ENCODE peak calls at places on chromosome 12, in eight cellular contexts. One of them, this sample, is unnamed.

GRCh38 chr12:54989829-54990228 is 5.3 kb upstream of the TESPA1 start:
- DNase-seq in heart left ventricle: no peak
- DNase-seq in mesothelial cell of epicardium: no peak
- DNase-seq in neural crest cell: no peak
- DNase-seq in K562: no peak
- DNase-seq in mucosa of descending colon: no peak
- DNase-seq in CD4-positive, alpha-beta T cell: no peak
- DNase-seq in glutamatergic neuron: no peak
- DNase-seq in this sample: no peak

GRCh38 chr12:32558941-32559340 is 120.2 kb upstream of the DNM1L start:
- DNase-seq in heart left ventricle: no peak
- DNase-seq in mesothelial cell of epicardium: no peak
- DNase-seq in neural crest cell: no peak
- DNase-seq in K562: no peak
- DNase-seq in mucosa of descending colon: no peak
- DNase-seq in CD4-positive, alpha-beta T cell: no peak
- DNase-seq in glutamatergic neuron: no peak
- DNase-seq in this sample: no peak

GRCh38 chr12:116924558-116925453 is 14.1 kb downstream of the FBXW8 start:
- DNase-seq in heart left ventricle: no peak
- DNase-seq in mesothelial cell of epicardium: no peak
- DNase-seq in neural crest cell: no peak
- DNase-seq in K562: peak; percentile 30
- DNase-seq in mucosa of descending colon: no peak
- DNase-seq in CD4-positive, alpha-beta T cell: peak; percentile 28
- DNase-seq in glutamatergic neuron: no peak
- DNase-seq in this sample: no peak

GRCh38 chr12:1281683-1282366 is 290.8 kb downstream of the ERC1 start:
- DNase-seq in heart left ventricle: no peak
- DNase-seq in mesothelial cell of epicardium: no peak
- DNase-seq in neural crest cell: no peak
- DNase-seq in K562: peak; percentile 14
- DNase-seq in mucosa of descending colon: no peak
- DNase-seq in CD4-positive, alpha-beta T cell: no peak
- DNase-seq in glutamatergic neuron: no peak
- DNase-seq in this sample: no peak

GRCh38 chr12:47021298-47021697 is 58.1 kb upstream of the PCED1B start:
- DNase-seq in heart left ventricle: no peak
- DNase-seq in mesothelial cell of epicardium: no peak
- DNase-seq in neural crest cell: peak; percentile 25
- DNase-seq in K562: peak; percentile 37
- DNase-seq in mucosa of descending colon: no peak
- DNase-seq in CD4-positive, alpha-beta T cell: no peak
- DNase-seq in glutamatergic neuron: no peak
- DNase-seq in this sample: no peak

GRCh38 chr12:21248679-21249078 is 86.0 kb downstream of the SLCO1A2 start:
- DNase-seq in heart left ventricle: no peak
- DNase-seq in mesothelial cell of epicardium: no peak
- DNase-seq in neural crest cell: no peak
- DNase-seq in K562: no peak
- DNase-seq in mucosa of descending colon: no peak
- DNase-seq in CD4-positive, alpha-beta T cell: no peak
- DNase-seq in glutamatergic neuron: no peak
- DNase-seq in this sample: no peak

GRCh38 chr12:76720068-76720467 is 43.8 kb upstream of the ZDHHC17 start:
- DNase-seq in heart left ventricle: no peak
- DNase-seq in mesothelial cell of epicardium: no peak
- DNase-seq in neural crest cell: no peak
- DNase-seq in K562: no peak
- DNase-seq in mucosa of descending colon: no peak
- DNase-seq in CD4-positive, alpha-beta T cell: no peak
- DNase-seq in glutamatergic neuron: no peak
- DNase-seq in this sample: no peak

GRCh38 chr12:125091401-125091800 is 26.2 kb downstream of the AACS start:
- DNase-seq in heart left ventricle: no peak
- DNase-seq in mesothelial cell of epicardium: no peak
- DNase-seq in neural crest cell: no peak
- DNase-seq in K562: no peak
- DNase-seq in mucosa of descending colon: peak; percentile 50
- DNase-seq in CD4-positive, alpha-beta T cell: no peak
- DNase-seq in glutamatergic neuron: peak; percentile 31
- DNase-seq in this sample: no peak

GRCh38 chr12:51242150-51242549 is 3.5 kb downstream of the DAZAP2 start:
- DNase-seq in heart left ventricle: peak; percentile 29
- DNase-seq in mesothelial cell of epicardium: no peak
- DNase-seq in neural crest cell: no peak
- DNase-seq in K562: no peak
- DNase-seq in mucosa of descending colon: no peak
- DNase-seq in CD4-positive, alpha-beta T cell: no peak
- DNase-seq in glutamatergic neuron: no peak
- DNase-seq in this sample: no peak

GRCh38 chr12:51240971-51241370 is 2.3 kb downstream of the DAZAP2 start:
- DNase-seq in heart left ventricle: no peak
- DNase-seq in mesothelial cell of epicardium: no peak
- DNase-seq in neural crest cell: no peak
- DNase-seq in K562: no peak
- DNase-seq in mucosa of descending colon: no peak
- DNase-seq in CD4-positive, alpha-beta T cell: no peak
- DNase-seq in glutamatergic neuron: no peak
- DNase-seq in this sample: no peak

GRCh38 chr12:51234533-51234932 is 4.1 kb upstream of the DAZAP2 start:
- DNase-seq in heart left ventricle: no peak
- DNase-seq in mesothelial cell of epicardium: no peak
- DNase-seq in neural crest cell: no peak
- DNase-seq in K562: no peak
- DNase-seq in mucosa of descending colon: no peak
- DNase-seq in CD4-positive, alpha-beta T cell: no peak
- DNase-seq in glutamatergic neuron: no peak
- DNase-seq in this sample: no peak

GRCh38 chr12:51238510-51239334 is at the start of gene DAZAP2:
- DNase-seq in heart left ventricle: peak; percentile 98
- DNase-seq in mesothelial cell of epicardium: peak; percentile 93
- DNase-seq in neural crest cell: peak; percentile 82
- DNase-seq in K562: peak; percentile 99
- DNase-seq in mucosa of descending colon: peak; percentile 99
- DNase-seq in CD4-positive, alpha-beta T cell: peak; percentile 95
- DNase-seq in glutamatergic neuron: peak; percentile 97
- DNase-seq in this sample: peak; percentile 97

DNA sequence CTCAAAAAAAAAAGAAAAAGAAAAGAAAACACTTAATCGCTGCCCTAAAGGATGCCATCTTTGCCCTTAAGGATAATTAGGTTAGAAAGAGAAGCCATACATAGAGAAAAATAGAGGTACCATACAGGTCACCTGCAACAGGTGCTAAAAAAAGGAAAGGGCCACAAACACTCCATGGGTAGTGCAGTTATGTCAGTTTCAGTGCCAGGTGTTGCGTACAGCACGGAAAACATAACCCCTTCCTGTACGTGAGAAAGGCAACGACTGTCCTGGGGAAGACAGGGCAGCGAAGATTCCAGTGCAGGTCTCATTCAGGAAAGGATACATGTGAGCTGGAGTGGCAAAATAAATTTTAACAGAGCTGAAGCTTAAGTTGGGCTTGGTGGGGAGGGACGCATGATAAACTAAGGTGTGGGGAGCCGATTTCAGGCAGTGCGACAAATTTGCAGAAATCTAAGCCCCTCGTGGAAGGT is 553 bp upstream of the DAZAP2 start:
- DNase-seq in heart left ventricle: no peak
- DNase-seq in mesothelial cell of epicardium: no peak
- DNase-seq in neural crest cell: no peak
- DNase-seq in K562: no peak
- DNase-seq in mucosa of descending colon: no peak
- DNase-seq in CD4-positive, alpha-beta T cell: no peak
- DNase-seq in glutamatergic neuron: no peak
- DNase-seq in this sample: no peak
- TF ChIP-seq CTCF in heart left ventricle: no peak
- TF ChIP-seq CTCF in mesothelial cell of epicardium: no peak
- TF ChIP-seq CTCF in neural crest cell: no peak
- TF ChIP-seq CTCF in K562: no peak
- TF ChIP-seq CTCF in mucosa of descending colon: no peak
- TF ChIP-seq CTCF in CD4-positive, alpha-beta T cell: no peak
- TF ChIP-seq CTCF in glutamatergic neuron: no peak
- TF ChIP-seq CTCF in this sample: no peak

DNA sequence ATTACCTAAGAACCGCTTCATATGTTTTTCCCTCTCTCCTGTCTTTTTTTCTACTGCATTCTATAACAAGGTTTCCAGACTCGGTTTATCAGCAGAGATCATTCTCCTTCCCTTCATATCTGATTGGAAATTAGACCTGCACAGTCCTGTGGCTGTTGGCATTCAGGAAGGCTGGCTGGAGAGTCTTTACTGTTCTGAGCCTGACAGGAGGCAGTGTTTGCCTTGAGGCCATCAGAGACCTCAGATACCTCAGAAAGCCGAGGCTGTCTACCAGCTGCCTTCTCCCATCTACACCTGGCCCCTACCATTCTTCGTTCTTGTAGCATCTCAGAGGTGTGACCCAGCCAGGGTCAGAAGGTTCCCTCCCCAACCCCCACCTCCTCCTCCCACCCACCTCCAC is 182.0 kb downstream of the CAND1 start:
- DNase-seq in heart left ventricle: no peak
- DNase-seq in mesothelial cell of epicardium: no peak
- DNase-seq in neural crest cell: no peak
- DNase-seq in K562: no peak
- DNase-seq in mucosa of descending colon: no peak
- DNase-seq in CD4-positive, alpha-beta T cell: no peak
- DNase-seq in glutamatergic neuron: no peak
- DNase-seq in this sample: no peak
- TF ChIP-seq CTCF in heart left ventricle: no peak
- TF ChIP-seq CTCF in mesothelial cell of epicardium: no peak
- TF ChIP-seq CTCF in neural crest cell: no peak
- TF ChIP-seq CTCF in K562: no peak
- TF ChIP-seq CTCF in mucosa of descending colon: no peak
- TF ChIP-seq CTCF in CD4-positive, alpha-beta T cell: no peak
- TF ChIP-seq CTCF in glutamatergic neuron: no peak
- TF ChIP-seq CTCF in this sample: no peak

GRCh38 chr12:24539646-24540045 is 409.3 kb downstream of the BCAT1 start:
- DNase-seq in heart left ventricle: no peak
- DNase-seq in mesothelial cell of epicardium: no peak
- DNase-seq in neural crest cell: no peak
- DNase-seq in K562: no peak
- DNase-seq in mucosa of descending colon: no peak
- DNase-seq in CD4-positive, alpha-beta T cell: no peak
- DNase-seq in glutamatergic neuron: no peak
- DNase-seq in this sample: no peak

GRCh38 chr12:24533953-24534352 is 414.9 kb downstream of the BCAT1 start:
- DNase-seq in heart left ventricle: no peak
- DNase-seq in mesothelial cell of epicardium: no peak
- DNase-seq in neural crest cell: no peak
- DNase-seq in K562: no peak
- DNase-seq in mucosa of descending colon: no peak
- DNase-seq in CD4-positive, alpha-beta T cell: no peak
- DNase-seq in glutamatergic neuron: no peak
- DNase-seq in this sample: no peak

GRCh38 chr12:24537241-24537860 is 411.6 kb downstream of the BCAT1 start:
- DNase-seq in heart left ventricle: no peak
- DNase-seq in mesothelial cell of epicardium: no peak
- DNase-seq in neural crest cell: no peak
- DNase-seq in K562: no peak
- DNase-seq in mucosa of descending colon: no peak
- DNase-seq in CD4-positive, alpha-beta T cell: no peak
- DNase-seq in glutamatergic neuron: no peak
- DNase-seq in this sample: no peak

GRCh38 chr12:24534632-24535031 is 414.3 kb downstream of the BCAT1 start:
- DNase-seq in heart left ventricle: peak; percentile 51
- DNase-seq in mesothelial cell of epicardium: no peak
- DNase-seq in neural crest cell: no peak
- DNase-seq in K562: no peak
- DNase-seq in mucosa of descending colon: no peak
- DNase-seq in CD4-positive, alpha-beta T cell: no peak
- DNase-seq in glutamatergic neuron: peak; percentile 73
- DNase-seq in this sample: no peak

DNA sequence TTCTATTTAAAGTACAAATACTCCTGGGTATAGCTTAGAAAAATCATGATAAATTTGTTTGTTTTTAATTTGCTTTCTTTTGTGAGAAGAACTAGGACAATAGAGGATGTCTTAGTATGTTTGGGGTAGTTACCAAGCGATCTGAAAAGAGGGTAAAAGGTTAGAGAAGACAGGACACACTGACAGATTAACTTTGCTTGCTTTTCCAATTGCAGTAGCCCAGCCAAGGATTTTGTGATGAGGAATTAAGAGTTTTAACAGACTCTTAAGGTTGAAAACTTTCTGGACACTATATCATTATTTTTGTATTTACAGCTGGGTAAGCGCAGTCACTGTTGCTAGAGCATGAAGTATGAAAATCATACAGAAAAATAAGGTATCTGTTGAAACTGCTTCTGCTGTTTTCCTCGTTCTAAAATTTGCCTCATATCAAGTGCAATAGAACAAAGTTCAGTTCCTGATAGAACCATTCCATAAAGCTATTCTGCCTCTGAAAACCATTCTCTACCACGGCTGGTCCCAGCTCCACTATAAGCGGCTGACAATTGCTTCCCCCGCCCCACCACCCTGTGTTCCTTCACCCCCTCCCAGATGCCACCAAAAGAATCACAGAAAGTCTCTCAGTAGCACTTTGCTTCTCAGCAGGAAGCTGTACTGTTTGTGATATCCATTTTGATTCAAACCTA is 413.4 kb downstream of the BCAT1 start:
- DNase-seq in heart left ventricle: no peak
- DNase-seq in mesothelial cell of epicardium: no peak
- DNase-seq in neural crest cell: no peak
- DNase-seq in K562: no peak
- DNase-seq in mucosa of descending colon: no peak
- DNase-seq in CD4-positive, alpha-beta T cell: no peak
- DNase-seq in glutamatergic neuron: no peak
- DNase-seq in this sample: no peak
- TF ChIP-seq CTCF in heart left ventricle: no peak
- TF ChIP-seq CTCF in mesothelial cell of epicardium: no peak
- TF ChIP-seq CTCF in neural crest cell: no peak
- TF ChIP-seq CTCF in K562: no peak
- TF ChIP-seq CTCF in mucosa of descending colon: no peak
- TF ChIP-seq CTCF in CD4-positive, alpha-beta T cell: no peak
- TF ChIP-seq CTCF in glutamatergic neuron: no peak
- TF ChIP-seq CTCF in this sample: no peak

GRCh38 chr12:109808876-109809646 is 24.1 kb downstream of the TRPV4 start:
- DNase-seq in heart left ventricle: no peak
- DNase-seq in mesothelial cell of epicardium: no peak
- DNase-seq in neural crest cell: no peak
- DNase-seq in K562: no peak
- DNase-seq in mucosa of descending colon: no peak
- DNase-seq in CD4-positive, alpha-beta T cell: no peak
- DNase-seq in glutamatergic neuron: no peak
- DNase-seq in this sample: no peak

GRCh38 chr12:109813810-109814416 is 19.3 kb downstream of the TRPV4 start:
- DNase-seq in heart left ventricle: no peak
- DNase-seq in mesothelial cell of epicardium: no peak
- DNase-seq in neural crest cell: no peak
- DNase-seq in K562: no peak
- DNase-seq in mucosa of descending colon: no peak
- DNase-seq in CD4-positive, alpha-beta T cell: no peak
- DNase-seq in glutamatergic neuron: no peak
- DNase-seq in this sample: no peak

GRCh38 chr12:109814600-109814999 is 18.6 kb downstream of the TRPV4 start:
- DNase-seq in heart left ventricle: no peak
- DNase-seq in mesothelial cell of epicardium: no peak
- DNase-seq in neural crest cell: no peak
- DNase-seq in K562: no peak
- DNase-seq in mucosa of descending colon: no peak
- DNase-seq in CD4-positive, alpha-beta T cell: no peak
- DNase-seq in glutamatergic neuron: no peak
- DNase-seq in this sample: no peak

GRCh38 chr12:109810954-109811623 is 22.1 kb downstream of the TRPV4 start:
- DNase-seq in heart left ventricle: no peak
- DNase-seq in mesothelial cell of epicardium: no peak
- DNase-seq in neural crest cell: no peak
- DNase-seq in K562: no peak
- DNase-seq in mucosa of descending colon: no peak
- DNase-seq in CD4-positive, alpha-beta T cell: no peak
- DNase-seq in glutamatergic neuron: no peak
- DNase-seq in this sample: no peak

GRCh38 chr12:109811624-109811995 is 21.6 kb downstream of the TRPV4 start:
- DNase-seq in heart left ventricle: no peak
- DNase-seq in mesothelial cell of epicardium: no peak
- DNase-seq in neural crest cell: no peak
- DNase-seq in K562: no peak
- DNase-seq in mucosa of descending colon: no peak
- DNase-seq in CD4-positive, alpha-beta T cell: no peak
- DNase-seq in glutamatergic neuron: no peak
- DNase-seq in this sample: no peak
- TF ChIP-seq CTCF in heart left ventricle: no peak
- TF ChIP-seq CTCF in mesothelial cell of epicardium: no peak
- TF ChIP-seq CTCF in neural crest cell: peak; percentile 36
- TF ChIP-seq CTCF in K562: peak; percentile 21
- TF ChIP-seq CTCF in mucosa of descending colon: no peak
- TF ChIP-seq CTCF in CD4-positive, alpha-beta T cell: no peak
- TF ChIP-seq CTCF in glutamatergic neuron: peak; percentile 35
- TF ChIP-seq CTCF in this sample: peak; percentile 42

This sample was measured in chondrocyte.